ENCODE peak calls at places on chromosomes 16 and 17, in five cellular contexts. F is M059J; B is effector CD4-positive, alpha-beta T cell; M is SJSA1; I is AG08395. X is an unnamed sample.

GRCh38 chr16:56812884-56813283 is 52.1 kb upstream of the SLC12A3 start:
- DNase-seq in F (peak; percentile 31), I (no peak), M (no peak), B (no peak), X (no peak)

GRCh38 chr17:2053380-2054261 is 1.3 kb upstream of the HIC1 start:
- DNase-seq in B (peak; percentile 70), F (peak; percentile 66), I (peak; percentile 62), M (peak; percentile 85), X (peak; percentile 78)

GRCh38 chr17:75116681-75117080 is 6.9 kb downstream of the ARMC7 start:
- DNase-seq in M (no peak), I (no peak), F (no peak), B (no peak), X (no peak)

GRCh38 chr17:58208344-58208743 is 10.7 kb downstream of the MKS1 start:
- DNase-seq in M (no peak), F (no peak), I (no peak), B (no peak), X (no peak)

GRCh38 chr16:66904846-66905632 is 13.6 kb downstream of the CDH16 start:
- DNase-seq in B (no peak), M (no peak), I (no peak), F (no peak), X (no peak)

GRCh38 chr17:39243155-39243554 is 17.4 kb upstream of the STAC2 start:
- DNase-seq in I (no peak), B (no peak), M (no peak), F (no peak), X (no peak)

GRCh38 chr17:58205936-58206335 is 13.1 kb downstream of the MKS1 start:
- DNase-seq in F (no peak), B (no peak), I (no peak), M (no peak), X (no peak)

GRCh38 chr17:82216301-82217119 is 3.9 kb upstream of the CCDC57 start:
- DNase-seq in I (peak; percentile 79), M (peak; percentile 90), F (peak; percentile 98), B (no peak), X (peak; percentile 71)

GRCh38 chr17:28982191-28982793 is 23.5 kb downstream of the SEZ6 start:
- DNase-seq in I (no peak), M (no peak), F (peak; percentile 44), B (peak; percentile 50), X (peak; percentile 57)

GRCh38 chr17:46732754-46733398 is 85.6 kb downstream of the WNT3 start:
- DNase-seq in F (no peak), M (no peak), I (no peak), B (no peak), X (no peak)

GRCh38 chr17:47959825-47960655 is 2.4 kb upstream of the PRR15L start:
- DNase-seq in M (no peak), B (no peak), I (no peak), F (no peak), X (no peak)

GRCh38 chr16:55349867-55350266 is 25.9 kb downstream of the IRX6 start:
- DNase-seq in B (no peak), F (no peak), M (no peak), I (peak; percentile 61), X (no peak)

GRCh38 chr17:57010495-57010894 is 32.6 kb downstream of the SCPEP1 start:
- DNase-seq in B (no peak), M (no peak), I (no peak), F (no peak), X (no peak)

GRCh38 chr16:67326472-67327309 is at the start of the genes KCTD19 and LRRC36:
- DNase-seq in I (peak; percentile 33), B (peak; percentile 13), M (peak; percentile 58), F (peak; percentile 55), X (peak; percentile 26)

GRCh38 chr17:78973196-78973595 is 6.5 kb downstream of the LGALS3BP start:
- DNase-seq in M (peak; percentile 49), I (no peak), B (no peak), F (no peak), X (no peak)

GRCh38 chr17:52159810-52160578 is 1.5 kb upstream of the CA10 start:
- DNase-seq in M (no peak), I (no peak), B (no peak), F (no peak), X (no peak)

GRCh38 chr17:40547785-40548478 is 17.3 kb downstream of the CCR7 start:
- DNase-seq in I (no peak), F (no peak), M (no peak), B (no peak), X (no peak)

GRCh38 chr16:77913738-77914263 is 108.5 kb upstream of the CLEC3A start:
- DNase-seq in B (no peak), M (no peak), I (no peak), F (no peak), X (no peak)

GRCh38 chr17:69246726-69247375 is 18.2 kb upstream of the ABCA10 start:
- DNase-seq in F (peak; percentile 38), I (peak; percentile 37), M (no peak), B (no peak), X (no peak)

GRCh38 chr16:117381-118365 is 20.8 kb downstream of the NPRL3 start:
- DNase-seq in I (peak; percentile 70), M (peak; percentile 80), F (peak; percentile 30), B (peak; percentile 52), X (peak; percentile 65)

GRCh38 chr17:59105852-59106462 is 723 bp downstream of the TRIM37 start:
- DNase-seq in B (peak; percentile 76), M (peak; percentile 72), F (peak; percentile 64), I (peak; percentile 47), X (no peak)